ENCODE peak calls at places on chromosome 4, in eight cellular contexts. V is ovary, G is cardiac fibroblast, A is A549, J is epithelial cell of esophagus, C is GM23248, T is cardiac muscle cell, X is right lobe of liver. M is an unnamed sample.

GRCh38 chr4:3441501-3442459 is at the start of gene HGFAC:
- DNase-seq in V (no peak), G (no peak), A (no peak), J (no peak), C (peak; percentile 27), T (no peak), X (peak; percentile 82), M (peak; percentile 69)

GRCh38 chr4:39714171-39714570 is 16.2 kb downstream of the UBE2K start:
- DNase-seq in V (no peak), G (no peak), A (no peak), J (no peak), C (peak; percentile 36), T (no peak), X (no peak), M (no peak)

GRCh38 chr4:162837679-162838078 is 329.0 kb downstream of the NAF1 start:
- DNase-seq in V (no peak), G (no peak), A (no peak), J (no peak), C (no peak), T (no peak), X (no peak), M (no peak)

GRCh38 chr4:147732516-147733193 is 767 bp downstream of the ARHGAP10 start:
- DNase-seq in V (peak; percentile 72), G (peak; percentile 55), A (peak; percentile 15), J (peak; percentile 34), C (peak; percentile 72), T (peak; percentile 61), X (no peak), M (peak; percentile 85)

GRCh38 chr4:69122476-69122875 is 26.2 kb downstream of the UGT2B7 start:
- DNase-seq in V (no peak), G (no peak), A (no peak), J (no peak), C (no peak), T (no peak), X (no peak), M (no peak)

GRCh38 chr4:36709986-36710385 is 428.6 kb downstream of the DTHD1 start:
- DNase-seq in V (no peak), G (no peak), A (no peak), J (no peak), C (no peak), T (no peak), X (no peak), M (no peak)

GRCh38 chr4:162499478-162499877 is 335.7 kb upstream of the FSTL5 start:
- DNase-seq in V (no peak), G (no peak), A (no peak), J (peak; percentile 8), C (peak; percentile 27), T (peak; percentile 2), X (no peak), M (peak; percentile 12)

GRCh38 chr4:153291562-153291961 is 52.9 kb upstream of the MND1 start:
- DNase-seq in V (no peak), G (no peak), A (no peak), J (no peak), C (no peak), T (no peak), X (no peak), M (no peak)

GRCh38 chr4:138910914-138911336 is 104.7 kb upstream of the NOCT start:
- DNase-seq in V (peak; percentile 19), G (peak; percentile 94), A (peak; percentile 57), J (peak; percentile 94), C (peak; percentile 93), T (peak; percentile 93), X (peak; percentile 77), M (peak; percentile 38)

GRCh38 chr4:26228883-26229282 is 91.9 kb upstream of the RBPJ start:
- DNase-seq in V (no peak), G (no peak), A (no peak), J (no peak), C (no peak), T (no peak), X (no peak), M (no peak)

GRCh38 chr4:8404791-8405515 is 35.6 kb downstream of the ACOX3 start:
- DNase-seq in V (no peak), G (no peak), A (no peak), J (no peak), C (no peak), T (no peak), X (no peak), M (no peak)

GRCh38 chr4:123390846-123391456 is 5.6 kb upstream of the SPRY1 start:
- DNase-seq in V (no peak), G (peak; percentile 55), A (no peak), J (peak; percentile 41), C (peak; percentile 49), T (peak; percentile 52), X (no peak), M (no peak)

GRCh38 chr4:100609810-100610209 is 92.0 kb upstream of the EMCN start:
- DNase-seq in V (no peak), G (no peak), A (no peak), J (no peak), C (no peak), T (no peak), X (no peak), M (peak; percentile 8)

GRCh38 chr4:95091272-95091671 is 333.5 kb downstream of the BMPR1B start:
- DNase-seq in V (no peak), G (no peak), A (no peak), J (peak; percentile 29), C (peak; percentile 3), T (peak; percentile 36), X (no peak), M (no peak)

GRCh38 chr4:3484057-3484973 is 21.2 kb downstream of the DOK7 start:
- DNase-seq in V (no peak), G (no peak), A (peak; percentile 23), J (peak; percentile 84), C (peak; percentile 73), T (no peak), X (no peak), M (no peak)

GRCh38 chr4:6267573-6267972 is 2.1 kb upstream of the WFS1 start:
- DNase-seq in V (no peak), G (no peak), A (no peak), J (no peak), C (no peak), T (no peak), X (no peak), M (no peak)

GRCh38 chr4:6269651-6270511 is at the start of gene WFS1:
- DNase-seq in V (peak; percentile 100), G (peak; percentile 99), A (peak; percentile 94), J (peak; percentile 99), C (peak; percentile 99), T (peak; percentile 99), X (peak; percentile 99), M (peak; percentile 100)

GRCh38 chr4:6268650-6269399 is 825 bp upstream of the WFS1 start:
- DNase-seq in V (peak; percentile 48), G (no peak), A (no peak), J (no peak), C (no peak), T (no peak), X (no peak), M (no peak)

GRCh38 chr4:6270691-6271121 is 1.1 kb downstream of the WFS1 start:
- DNase-seq in V (peak; percentile 63), G (peak; percentile 37), A (no peak), J (no peak), C (peak; percentile 46), T (peak; percentile 48), X (no peak), M (no peak)

GRCh38 chr4:6269400-6269650 is 325 bp upstream of the WFS1 start:
- DNase-seq in V (no peak), G (no peak), A (no peak), J (no peak), C (no peak), T (no peak), X (no peak), M (no peak)
- H3K4me3 ChIP-seq in V (peak overlapping the region; percentile 18), G (no peak overlapping the region), A (peak overlapping the region; percentile 31), J (peak overlapping the region; percentile 26), C (peak overlapping the region; percentile 86), T (peak overlapping the region; percentile 10), X (no peak overlapping the region), M (peak overlapping the region; percentile 19)

GRCh38 chr4:498328-498919 is 532 bp downstream of the ZNF721 start:
- DNase-seq in V (no peak), G (no peak), A (no peak), J (no peak), C (peak; percentile 22), T (no peak), X (no peak), M (no peak)
- H3K4me3 ChIP-seq in V (peak overlapping the region; percentile 93), G (peak overlapping the region; percentile 93), A (peak overlapping the region; percentile 69), J (peak overlapping the region; percentile 85), C (peak overlapping the region; percentile 91), T (peak overlapping the region; percentile 80), X (peak overlapping the region; percentile 97), M (peak overlapping the region; percentile 97)

GRCh38 chr4:102823897-102824296 is 3.5 kb downstream of the UBE2D3 start:
- DNase-seq in V (no peak), G (no peak), A (no peak), J (no peak), C (peak; percentile 45), T (no peak), X (no peak), M (no peak)

GRCh38 chr4:102825261-102826071 is 1.9 kb downstream of the UBE2D3 start:
- DNase-seq in V (peak; percentile 23), G (peak; percentile 76), A (no peak), J (peak; percentile 74), C (peak; percentile 83), T (peak; percentile 81), X (no peak), M (peak; percentile 15)

GRCh38 chr4:102824398-102824797 is 3.0 kb downstream of the UBE2D3 start:
- DNase-seq in V (no peak), G (no peak), A (no peak), J (no peak), C (peak; percentile 36), T (no peak), X (no peak), M (no peak)

GRCh38 chr4:102826105-102826889 is 1.1 kb downstream of the UBE2D3 start:
- DNase-seq in V (no peak), G (no peak), A (no peak), J (no peak), C (no peak), T (no peak), X (no peak), M (no peak)

DNA sequence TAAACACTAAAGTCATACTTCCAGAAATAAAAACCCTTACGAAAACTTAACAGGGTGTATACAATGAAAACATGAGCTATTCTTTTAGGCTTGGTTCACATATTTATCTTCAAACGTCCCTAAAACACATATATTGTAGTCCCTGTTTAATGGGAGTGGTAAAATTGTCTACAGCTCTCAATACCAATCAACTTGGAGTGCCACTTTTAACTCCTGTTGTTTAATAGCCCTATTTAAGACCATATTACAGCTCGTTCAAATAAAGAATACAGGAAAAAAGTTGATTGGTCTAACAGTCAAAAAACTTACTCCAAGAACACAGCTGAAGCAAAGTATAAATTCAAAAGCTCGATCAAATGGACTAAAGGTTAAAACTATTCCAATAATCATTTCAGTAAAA is 3.9 kb downstream of the UBE2D3 start:
- DNase-seq in V (no peak), G (no peak), A (no peak), J (no peak), C (no peak), T (no peak), X (no peak), M (no peak)
- H3K4me3 ChIP-seq in V (peak overlapping the region; percentile 93), G (peak overlapping the region; percentile 6), A (peak overlapping the region; percentile 95), J (peak overlapping the region; percentile 93), C (peak overlapping the region; percentile 96), T (peak overlapping the region; percentile 89), X (peak overlapping the region; percentile 23), M (no peak overlapping the region)

DNA sequence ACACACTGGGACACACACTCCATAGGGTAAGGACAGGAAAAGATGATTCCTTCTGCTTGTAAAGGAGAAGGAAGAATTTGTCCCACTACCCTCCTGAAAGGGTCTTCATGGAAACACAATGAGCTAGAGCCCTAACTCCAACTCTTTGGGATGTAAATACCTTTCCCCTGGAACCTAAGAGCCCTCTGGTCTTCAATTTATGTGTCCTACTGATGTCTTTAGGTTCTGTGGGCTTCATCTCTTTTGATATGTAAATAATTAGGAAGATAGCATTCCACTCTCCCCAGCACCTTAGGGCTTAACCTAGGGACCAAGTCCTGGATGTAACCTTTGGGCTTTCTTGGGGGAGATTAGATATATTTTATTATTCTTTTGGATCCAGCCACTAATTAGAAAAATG is 38.3 kb downstream of the PF4 start:
- DNase-seq in V (no peak), G (no peak), A (no peak), J (no peak), C (no peak), T (no peak), X (no peak), M (peak; percentile 60)
- H3K4me3 ChIP-seq in V (no peak overlapping the region), G (no peak overlapping the region), A (peak overlapping the region; percentile 49), J (no peak overlapping the region), C (peak overlapping the region; percentile 67), T (no peak overlapping the region), X (no peak overlapping the region), M (no peak overlapping the region)